ENCODE peak calls at places on chromosomes 5 and 9, in nine cellular contexts. S is CD8-positive, alpha-beta memory T cell; E is H9; Z is esophagus muscularis mucosa; H is left lung; W is SJSA1; Q is small intestine; T is CD4-positive, CD25-positive, alpha-beta regulatory T cell; U is Karpas-422. J is an unnamed sample. For H3K4me1, the result is how much of the 10 kb centered on the place peaks cover.

GRCh38 chr9:120475341-120475740 is 104.6 kb downstream of the CDK5RAP2 start:
- DNase-seq in S (no peak), E (no peak), Z (peak), H (no peak), W (no peak), Q (no peak), T (no peak), U (no peak), J (no peak)

GRCh38 chr5:125372694-125373621 is 626.5 kb upstream of the ZNF608 start:
- DNase-seq in S (no peak), E (peak), Z (no peak), H (no peak), W (peak), Q (no peak), T (no peak), U (no peak), J (no peak)

GRCh38 chr5:78795757-78796156 is 147.2 kb upstream of the LHFPL2 start:
- DNase-seq in S (no peak), E (no peak), Z (no peak), H (no peak), W (peak), Q (peak), T (no peak), U (no peak), J (no peak)

GRCh38 chr9:93058357-93059096 is at the start of gene SUSD3:
- DNase-seq in S (peak), E (peak), Z (no peak), H (peak), W (no peak), Q (peak), T (peak), U (peak), J (peak)

GRCh38 chr5:154478224-154478565 is at the start of gene HAND1:
- DNase-seq in S (no peak), E (peak), Z (no peak), H (no peak), W (no peak), Q (peak), T (no peak), U (no peak), J (no peak)

GRCh38 chr5:57137401-57137800 is 36.5 kb upstream of the GPBP1 start:
- DNase-seq in S (no peak), E (no peak), Z (no peak), H (no peak), W (no peak), Q (no peak), T (no peak), U (no peak), J (no peak)

GRCh38 chr5:104932431-104932830 is 1369.8 kb upstream of the NUDT12 start:
- DNase-seq in S (no peak), E (peak), Z (no peak), H (no peak), W (no peak), Q (no peak), T (no peak), U (no peak), J (no peak)

GRCh38 chr9:99516657-99517049 is 294.6 kb downstream of the SEC61B start:
- DNase-seq in S (no peak), E (no peak), Z (no peak), H (no peak), W (peak), Q (no peak), T (no peak), U (no peak), J (no peak)

GRCh38 chr5:90709323-90710148 is 150.9 kb downstream of the ADGRV1 start:
- DNase-seq in S (no peak), E (peak), Z (no peak), H (no peak), W (peak), Q (peak), T (no peak), U (peak), J (no peak)

GRCh38 chr5:1466631-1467265 is 21.5 kb upstream of the SLC6A3 start:
- DNase-seq in S (no peak), E (no peak), Z (no peak), H (peak), W (no peak), Q (no peak), T (no peak), U (no peak), J (no peak)

GRCh38 chr9:1102010-1102712 is 52.0 kb downstream of the DMRT2 start:
- DNase-seq in S (no peak), E (no peak), Z (no peak), H (no peak), W (no peak), Q (no peak), T (no peak), U (peak), J (no peak)

GRCh38 chr9:109063765-109064164 is 50.5 kb upstream of the CTNNAL1 start:
- DNase-seq in S (no peak), E (no peak), Z (no peak), H (no peak), W (no peak), Q (no peak), T (no peak), U (no peak), J (no peak)

GRCh38 chr5:6202615-6203365 is 175.6 kb downstream of the MED10 start:
- DNase-seq in S (no peak), E (peak), Z (no peak), H (peak), W (no peak), Q (no peak), T (no peak), U (peak), J (no peak)

GRCh38 chr5:158050401-158050800 is 191.5 kb upstream of the CLINT1 start:
- DNase-seq in S (no peak), E (no peak), Z (no peak), H (no peak), W (no peak), Q (no peak), T (no peak), U (no peak), J (no peak)

GRCh38 chr5:116733995-116734716 is 159.5 kb upstream of the SEMA6A start:
- DNase-seq in S (no peak), E (no peak), Z (no peak), H (no peak), W (no peak), Q (no peak), T (no peak), U (no peak), J (no peak)

GRCh38 chr9:133711428-133712220 is 26.5 kb downstream of the SARDH start:
- DNase-seq in S (no peak), E (no peak), Z (no peak), H (peak), W (peak), Q (no peak), T (no peak), U (no peak), J (no peak)

GRCh38 chr5:45355189-45355992 is 340.8 kb downstream of the HCN1 start:
- DNase-seq in S (no peak), E (no peak), Z (no peak), H (no peak), W (no peak), Q (no peak), T (no peak), U (no peak), J (no peak)

GRCh38 chr5:162786234-162786633 is 651.2 kb upstream of the CCNG1 start:
- DNase-seq in S (no peak), E (no peak), Z (no peak), H (no peak), W (no peak), Q (no peak), T (no peak), U (no peak), J (no peak)

GRCh38 chr5:107100121-107100520 is 570.6 kb downstream of the EFNA5 start:
- DNase-seq in S (no peak), E (no peak), Z (no peak), H (no peak), W (no peak), Q (no peak), T (no peak), U (no peak), J (no peak)

GRCh38 chr5:32505718-32506117 is 61.2 kb upstream of the ZFR start:
- DNase-seq in S (no peak), E (no peak), Z (no peak), H (no peak), W (no peak), Q (no peak), T (no peak), U (no peak), J (no peak)

GRCh38 chr9:89676281-89676680 is 71.5 kb downstream of the GADD45G start:
- DNase-seq in S (no peak), E (no peak), Z (no peak), H (peak), W (no peak), Q (peak), T (no peak), U (no peak), J (no peak)

GRCh38 chr9:100352201-100352726 is 478 bp downstream of the TEX10 start:
- DNase-seq in S (peak), E (peak), Z (no peak), H (no peak), W (no peak), Q (peak), T (peak), U (peak), J (no peak)

GRCh38 chr5:57117601-57118000 is 56.3 kb upstream of the GPBP1 start:
- DNase-seq in S (peak), E (no peak), Z (no peak), H (no peak), W (no peak), Q (no peak), T (no peak), U (no peak), J (no peak)

GRCh38 chr5:113118765-113119164 is 142.2 kb downstream of the DCP2 start:
- DNase-seq in S (no peak), E (no peak), Z (no peak), H (no peak), W (no peak), Q (no peak), T (no peak), U (no peak), J (no peak)

GRCh38 chr9:114059047-114059803 is 18.9 kb downstream of the AMBP start:
- DNase-seq in S (no peak), E (peak), Z (no peak), H (no peak), W (no peak), Q (no peak), T (no peak), U (no peak), J (no peak)

GRCh38 chr5:132947661-132948060 is 15.8 kb downstream of the AFF4 start:
- DNase-seq in S (no peak), E (no peak), Z (no peak), H (no peak), W (peak), Q (peak), T (no peak), U (no peak), J (no peak)

GRCh38 chr9:129383415-129384088 is 205.5 kb upstream of the IER5L start:
- DNase-seq in S (peak), E (peak), Z (no peak), H (peak), W (peak), Q (peak), T (peak), U (peak), J (peak)

GRCh38 chr5:165029471-165029870 is 1524.1 kb downstream of the MAT2B start:
- DNase-seq in S (no peak), E (peak), Z (no peak), H (no peak), W (no peak), Q (no peak), T (no peak), U (no peak), J (no peak)

GRCh38 chr5:91077623-91078022 is 305.5 kb downstream of the ARRDC3 start:
- DNase-seq in S (no peak), E (no peak), Z (no peak), H (no peak), W (no peak), Q (no peak), T (no peak), U (no peak), J (no peak)

GRCh38 chr9:111630182-111631070 is 708 bp upstream of the DNAJC25 start:
- DNase-seq in S (no peak), E (no peak), Z (no peak), H (no peak), W (no peak), Q (no peak), T (no peak), U (no peak), J (no peak)

GRCh38 chr5:159227452-159227851 is 18.1 kb upstream of the RNF145 start:
- DNase-seq in S (no peak), E (no peak), Z (no peak), H (no peak), W (no peak), Q (no peak), T (no peak), U (no peak), J (no peak)

GRCh38 chr5:159223469-159223868 is 14.1 kb upstream of the RNF145 start:
- DNase-seq in S (no peak), E (no peak), Z (no peak), H (no peak), W (no peak), Q (no peak), T (no peak), U (no peak), J (no peak)

GRCh38 chr5:159224471-159224870 is 15.1 kb upstream of the RNF145 start:
- DNase-seq in S (no peak), E (no peak), Z (no peak), H (no peak), W (no peak), Q (no peak), T (no peak), U (no peak), J (no peak)

GRCh38 chr5:159230657-159231056 is 21.3 kb upstream of the RNF145 start:
- DNase-seq in S (no peak), E (no peak), Z (no peak), H (no peak), W (no peak), Q (no peak), T (no peak), U (no peak), J (no peak)

DNA sequence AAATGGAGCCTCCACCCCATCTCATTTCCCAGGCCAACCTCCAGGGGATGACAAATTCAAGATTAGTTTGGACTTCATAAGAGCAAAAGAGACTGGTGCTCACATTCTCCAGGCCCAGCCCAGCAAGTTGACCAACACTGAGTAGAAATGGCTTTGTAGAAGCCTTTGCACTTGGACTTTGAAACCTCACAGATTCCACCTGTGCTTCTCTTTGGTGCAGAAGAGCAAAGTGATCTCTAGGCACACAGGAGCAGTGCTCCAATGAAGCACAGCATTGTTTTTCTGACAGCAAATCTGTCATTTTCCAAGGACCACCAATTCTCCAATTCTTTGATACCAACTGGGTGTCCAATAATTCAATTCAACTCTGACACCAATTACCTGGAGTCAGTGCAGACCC is 17.1 kb upstream of the RNF145 start:
- DNase-seq in S (no peak), E (no peak), Z (no peak), H (no peak), W (no peak), Q (peak), T (no peak), U (no peak), J (no peak)
- H3K27ac ChIP-seq in S (no peak), E (no peak), Z (no peak), H (no peak), W (no peak), Q (no peak), T (no peak), U (no peak), J (no peak)

GRCh38 chr5:53568868-53569267 is 8.4 kb downstream of the NDUFS4 start:
- DNase-seq in S (no peak), E (no peak), Z (no peak), H (no peak), W (no peak), Q (no peak), T (no peak), U (no peak), J (no peak)
- H3K4me1 ChIP-seq in S (under half), E (under half), Z (under half), H (under half), W (under half), Q (under half), T (under half), U (under half), J (under half)

DNA sequence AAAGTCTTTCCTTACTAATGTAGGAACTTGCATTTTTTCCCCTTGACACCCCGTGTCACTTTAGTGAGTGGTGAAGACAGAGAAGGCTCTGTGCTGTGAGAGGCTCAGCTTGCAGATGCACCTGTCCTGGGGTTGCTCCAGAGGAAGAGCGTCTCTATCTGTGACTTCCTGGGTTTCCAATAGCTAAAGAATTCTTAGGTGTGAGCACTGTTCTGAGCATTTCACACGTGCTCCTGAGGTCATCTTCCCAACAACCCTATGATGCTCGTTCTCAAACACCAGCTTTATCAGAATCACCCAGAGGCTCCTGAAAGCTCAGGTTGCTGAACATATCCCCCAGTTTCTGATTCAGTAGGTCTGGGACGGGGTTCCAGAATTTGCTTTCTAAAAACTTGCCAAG is 6.4 kb upstream of the CTSV start:
- DNase-seq in S (no peak), E (no peak), Z (peak), H (no peak), W (no peak), Q (no peak), T (no peak), U (no peak), J (no peak)
- H3K27ac ChIP-seq in S (no peak), E (no peak), Z (no peak), H (no peak), W (no peak), Q (no peak), T (no peak), U (no peak), J (no peak)

GRCh38 chr5:14451866-14452265 is 129.7 kb upstream of the OTULINL start:
- DNase-seq in S (no peak), E (no peak), Z (no peak), H (no peak), W (peak), Q (no peak), T (no peak), U (no peak), J (no peak)

GRCh38 chr5:14450055-14450524 is 131.5 kb upstream of the OTULINL start:
- DNase-seq in S (no peak), E (no peak), Z (no peak), H (no peak), W (peak), Q (peak), T (no peak), U (no peak), J (peak)

GRCh38 chr5:14447958-14448881 is 133.4 kb upstream of the OTULINL start:
- DNase-seq in S (no peak), E (no peak), Z (no peak), H (no peak), W (peak), Q (no peak), T (no peak), U (no peak), J (no peak)

GRCh38 chr5:14445581-14446290 is 135.9 kb upstream of the OTULINL start:
- DNase-seq in S (no peak), E (peak), Z (no peak), H (no peak), W (peak), Q (no peak), T (no peak), U (no peak), J (no peak)

GRCh38 chr5:14449052-14449661 is 132.4 kb upstream of the OTULINL start:
- DNase-seq in S (no peak), E (no peak), Z (no peak), H (no peak), W (peak), Q (no peak), T (no peak), U (no peak), J (no peak)
- H3K4me1 ChIP-seq in S (under half), E (under half), Z (half or more), H (under half), W (half or more), Q (under half), T (under half), U (under half), J (under half)

GRCh38 chr9:20418485-20418884 is 203.8 kb downstream of the MLLT3 start:
- DNase-seq in S (no peak), E (no peak), Z (no peak), H (no peak), W (no peak), Q (no peak), T (no peak), U (no peak), J (no peak)
- H3K27ac ChIP-seq in S (no peak), E (no peak), Z (no peak), H (no peak), W (no peak), Q (no peak), T (no peak), U (no peak), J (no peak)

DNA sequence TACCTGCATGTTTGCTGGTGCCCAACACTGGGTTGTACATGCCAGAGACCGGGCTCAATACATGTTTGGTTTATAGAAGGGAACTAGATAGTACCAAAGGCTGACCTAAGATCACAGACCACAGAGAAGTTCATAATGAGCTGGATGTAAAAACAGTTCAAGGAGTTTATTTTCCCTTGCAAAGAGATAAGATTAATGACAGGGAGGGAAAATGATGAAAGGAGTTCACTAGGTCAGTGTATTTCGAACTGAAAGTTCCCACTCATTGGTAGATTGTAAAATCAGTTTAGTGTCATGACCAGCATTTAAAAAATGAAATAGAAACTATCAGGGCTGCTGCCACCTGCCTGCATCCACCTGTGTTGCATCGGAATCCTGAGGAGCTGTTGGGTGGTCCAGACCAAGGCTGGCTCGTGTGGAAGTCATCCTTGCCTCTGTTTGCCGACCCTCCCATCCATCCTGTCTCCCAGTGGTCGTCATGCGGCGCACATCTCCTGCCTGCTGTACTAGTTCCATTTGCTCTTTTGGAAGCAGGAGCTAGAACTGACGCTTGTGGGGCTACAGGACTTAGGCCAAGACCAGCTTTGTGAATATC is 21.1 kb downstream of the TBC1D2 start:
- DNase-seq in S (no peak), E (no peak), Z (no peak), H (no peak), W (no peak), Q (peak), T (no peak), U (no peak), J (no peak)
- H3K4me1 ChIP-seq in S (under half), E (under half), Z (under half), H (half or more), W (under half), Q (under half), T (under half), U (under half), J (under half)

DNA sequence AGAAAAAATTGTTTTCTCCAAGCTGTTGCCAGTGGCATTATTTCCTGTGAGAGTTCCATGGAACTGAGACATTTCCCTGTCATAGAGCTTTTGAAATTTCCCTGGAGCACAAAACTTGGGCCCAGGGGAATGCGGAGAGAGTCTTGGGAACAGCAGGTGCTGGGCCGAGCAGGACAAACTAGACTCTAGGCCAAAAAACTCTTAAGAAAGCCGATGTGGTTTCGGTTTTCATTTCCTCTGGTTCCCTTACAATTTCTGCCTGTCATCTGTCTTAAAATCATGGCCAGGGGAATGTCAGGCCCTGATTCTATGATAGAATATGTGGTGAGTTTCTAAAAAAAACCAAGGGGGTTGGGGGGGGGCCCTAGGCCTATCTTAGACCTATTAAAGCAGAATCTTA is 4.6 kb downstream of the SLC35A4 start:
- DNase-seq in S (no peak), E (no peak), Z (no peak), H (no peak), W (no peak), Q (peak), T (no peak), U (peak), J (no peak)
- H3K27ac ChIP-seq in S (peak), E (no peak), Z (peak), H (peak), W (no peak), Q (peak), T (peak), U (no peak), J (peak)

GRCh38 chr5:98789029-98789428 is 15.6 kb downstream of the RGMB start:
- DNase-seq in S (no peak), E (no peak), Z (no peak), H (no peak), W (no peak), Q (peak), T (no peak), U (no peak), J (no peak)
- H3K4me1 ChIP-seq in S (under half), E (under half), Z (half or more), H (under half), W (under half), Q (under half), T (under half), U (under half), J (under half)